ENCODE peak calls at places on chromosomes 4 and X, in eight cellular contexts. One of them, this sample, is unnamed.

GRCh38 chr4:106266201-106266600 is 49.8 kb downstream of the TBCK start:
- DNase-seq in NCI-H2081: no peak
- DNase-seq in AG08396: peak
- DNase-seq in left lung: no peak
- DNase-seq in HuH-7: peak
- DNase-seq in colonic mucosa: no peak
- DNase-seq in activated CD8-positive, alpha-beta T cell treated with anti-CD3 and anti-CD28 coated beads for 36 hours: no peak
- DNase-seq in CD4-positive, alpha-beta memory T cell: peak
- DNase-seq in this sample: peak

GRCh38 chr4:110155632-110156031 is 42.8 kb downstream of the ELOVL6 start:
- DNase-seq in NCI-H2081: no peak
- DNase-seq in activated CD8-positive, alpha-beta T cell treated with anti-CD3 and anti-CD28 coated beads for 36 hours: no peak
- DNase-seq in HuH-7: no peak
- DNase-seq in left lung: no peak
- DNase-seq in AG08396: no peak
- DNase-seq in colonic mucosa: no peak
- DNase-seq in CD4-positive, alpha-beta memory T cell: no peak
- DNase-seq in this sample: no peak

GRCh38 chrX:3227526-3227925 is 118.9 kb downstream of the MXRA5 start:
- DNase-seq in activated CD8-positive, alpha-beta T cell treated with anti-CD3 and anti-CD28 coated beads for 36 hours: no peak
- DNase-seq in left lung: no peak
- DNase-seq in CD4-positive, alpha-beta memory T cell: no peak
- DNase-seq in HuH-7: no peak
- DNase-seq in colonic mucosa: no peak
- DNase-seq in NCI-H2081: no peak
- DNase-seq in AG08396: no peak
- DNase-seq in this sample: no peak

GRCh38 chr4:41256131-41256739 is 493 bp upstream of the UCHL1 start:
- DNase-seq in NCI-H2081: peak
- DNase-seq in HuH-7: peak
- DNase-seq in activated CD8-positive, alpha-beta T cell treated with anti-CD3 and anti-CD28 coated beads for 36 hours: no peak
- DNase-seq in CD4-positive, alpha-beta memory T cell: no peak
- DNase-seq in colonic mucosa: no peak
- DNase-seq in left lung: no peak
- DNase-seq in AG08396: peak
- DNase-seq in this sample: peak

GRCh38 chrX:54171527-54171926 is 11.5 kb downstream of the FAM120C start:
- DNase-seq in HuH-7: no peak
- DNase-seq in NCI-H2081: no peak
- DNase-seq in colonic mucosa: no peak
- DNase-seq in left lung: no peak
- DNase-seq in AG08396: peak
- DNase-seq in activated CD8-positive, alpha-beta T cell treated with anti-CD3 and anti-CD28 coated beads for 36 hours: no peak
- DNase-seq in CD4-positive, alpha-beta memory T cell: no peak
- DNase-seq in this sample: no peak

GRCh38 chrX:43728002-43728401 is 71.9 kb downstream of the MAOA start:
- DNase-seq in NCI-H2081: no peak
- DNase-seq in left lung: no peak
- DNase-seq in colonic mucosa: no peak
- DNase-seq in HuH-7: no peak
- DNase-seq in activated CD8-positive, alpha-beta T cell treated with anti-CD3 and anti-CD28 coated beads for 36 hours: no peak
- DNase-seq in CD4-positive, alpha-beta memory T cell: no peak
- DNase-seq in AG08396: no peak
- DNase-seq in this sample: no peak

GRCh38 chrX:1075741-1076140 is 136.7 kb downstream of the CRLF2 start:
- DNase-seq in activated CD8-positive, alpha-beta T cell treated with anti-CD3 and anti-CD28 coated beads for 36 hours: no peak
- DNase-seq in HuH-7: no peak
- DNase-seq in NCI-H2081: no peak
- DNase-seq in CD4-positive, alpha-beta memory T cell: no peak
- DNase-seq in left lung: no peak
- DNase-seq in colonic mucosa: no peak
- DNase-seq in AG08396: no peak
- DNase-seq in this sample: no peak

GRCh38 chrX:130013661-130014060 is 31.2 kb downstream of the BCORL1 start:
- DNase-seq in activated CD8-positive, alpha-beta T cell treated with anti-CD3 and anti-CD28 coated beads for 36 hours: no peak
- DNase-seq in NCI-H2081: no peak
- DNase-seq in CD4-positive, alpha-beta memory T cell: no peak
- DNase-seq in AG08396: no peak
- DNase-seq in left lung: no peak
- DNase-seq in HuH-7: no peak
- DNase-seq in colonic mucosa: no peak
- DNase-seq in this sample: no peak

GRCh38 chr4:51943221-51943620 is 76.9 kb downstream of the LRRC66 start:
- DNase-seq in activated CD8-positive, alpha-beta T cell treated with anti-CD3 and anti-CD28 coated beads for 36 hours: no peak
- DNase-seq in CD4-positive, alpha-beta memory T cell: no peak
- DNase-seq in HuH-7: no peak
- DNase-seq in left lung: no peak
- DNase-seq in colonic mucosa: no peak
- DNase-seq in AG08396: peak
- DNase-seq in NCI-H2081: no peak
- DNase-seq in this sample: peak

GRCh38 chr4:113382704-113383103 is 333.3 kb downstream of the ANK2 start:
- DNase-seq in NCI-H2081: no peak
- DNase-seq in AG08396: no peak
- DNase-seq in colonic mucosa: no peak
- DNase-seq in CD4-positive, alpha-beta memory T cell: no peak
- DNase-seq in activated CD8-positive, alpha-beta T cell treated with anti-CD3 and anti-CD28 coated beads for 36 hours: no peak
- DNase-seq in HuH-7: no peak
- DNase-seq in left lung: no peak
- DNase-seq in this sample: no peak

GRCh38 chr4:87973283-87974169 is 2.0 kb upstream of the SPP1 start:
- DNase-seq in activated CD8-positive, alpha-beta T cell treated with anti-CD3 and anti-CD28 coated beads for 36 hours: peak
- DNase-seq in NCI-H2081: peak
- DNase-seq in left lung: no peak
- DNase-seq in CD4-positive, alpha-beta memory T cell: peak
- DNase-seq in AG08396: peak
- DNase-seq in HuH-7: peak
- DNase-seq in colonic mucosa: peak
- DNase-seq in this sample: no peak

GRCh38 chrX:46913710-46914109 is 1.5 kb downstream of the JADE3 start:
- DNase-seq in AG08396: peak
- DNase-seq in NCI-H2081: no peak
- DNase-seq in activated CD8-positive, alpha-beta T cell treated with anti-CD3 and anti-CD28 coated beads for 36 hours: no peak
- DNase-seq in CD4-positive, alpha-beta memory T cell: no peak
- DNase-seq in left lung: no peak
- DNase-seq in colonic mucosa: peak
- DNase-seq in HuH-7: peak
- DNase-seq in this sample: no peak

This sample was measured in HTR-8/SVneo.